ENCODE peak calls at places on chromosomes 16 and 17, in four cellular contexts. R, H, V and G are unnamed samples.
A peak's percentile ranks its signal among the peaks of the same experiment; 100 is the strongest.

GRCh38 chr17:69597898-69598692 is 183.6 kb downstream of the MAP2K6 start:
- DNase-seq in R (no peak), V (no peak), H (no peak), G (no peak)

GRCh38 chr17:34199932-34200534 is 55.1 kb upstream of the CCL2 start:
- DNase-seq in H (peak; percentile 83), V (peak; percentile 67), R (peak; percentile 84), G (peak; percentile 62)

GRCh38 chr16:48537275-48537674 is 72.7 kb downstream of the N4BP1 start:
- DNase-seq in H (peak; percentile 30), V (no peak), R (no peak), G (no peak)

GRCh38 chr17:39664581-39665561 is at the start of gene TCAP:
- DNase-seq in R (no peak), V (no peak), H (peak; percentile 57), G (no peak)

GRCh38 chr17:66152756-66153155 is 39.2 kb downstream of the CEP112 start:
- DNase-seq in R (no peak), V (no peak), H (no peak), G (no peak)

GRCh38 chr17:28370744-28371103 is 617 bp upstream of the VTN start:
- DNase-seq in V (no peak), H (no peak), R (no peak), G (no peak)

GRCh38 chr17:41692722-41693521 is 4.2 kb downstream of the EIF1 start:
- DNase-seq in R (no peak), H (no peak), V (no peak), G (no peak)

GRCh38 chr17:70313450-70313849 is 144.1 kb downstream of the KCNJ2 start:
- DNase-seq in H (no peak), V (no peak), R (no peak), G (no peak)

GRCh38 chr17:28226563-28226962 is 92.4 kb upstream of the TMEM97 start:
- DNase-seq in R (no peak), V (no peak), H (no peak), G (no peak)

GRCh38 chr17:73271078-73271477 is 9.4 kb upstream of the CPSF4L start:
- DNase-seq in H (no peak), V (no peak), R (no peak), G (no peak)

GRCh38 chr17:6574689-6575595 is 18.6 kb upstream of the PITPNM3 start:
- DNase-seq in V (no peak), H (peak; percentile 49), R (peak; percentile 13), G (no peak)

GRCh38 chr16:69709456-69710084 is 16.8 kb downstream of the NQO1 start:
- DNase-seq in V (no peak), R (peak; percentile 75), H (peak; percentile 54), G (peak; percentile 22)

GRCh38 chr16:31099860-31100638 is 5.5 kb upstream of the VKORC1 start:
- DNase-seq in R (no peak), V (no peak), H (no peak), G (no peak)

GRCh38 chr16:67443299-67443698 is 12.4 kb downstream of the HSD11B2 start:
- DNase-seq in V (no peak), R (no peak), H (no peak), G (no peak)

GRCh38 chr17:33183487-33184026 is 109.5 kb downstream of the ASIC2 start:
- DNase-seq in H (no peak), V (no peak), R (no peak), G (no peak)

GRCh38 chr17:6448473-6448872 is 4.2 kb downstream of the PIMREG start:
- DNase-seq in V (no peak), R (no peak), H (no peak), G (no peak)

GRCh38 chr16:85480727-85481101 is 132.4 kb upstream of the GSE1 start:
- DNase-seq in R (no peak), V (no peak), H (no peak), G (peak; percentile 17)

GRCh38 chr17:12107905-12108304 is 87.2 kb downstream of the MAP2K4 start:
- DNase-seq in R (no peak), H (no peak), V (no peak), G (no peak)

GRCh38 chr16:47431960-47432359 is 28.9 kb downstream of the ITFG1 start:
- DNase-seq in H (no peak), V (no peak), R (no peak), G (no peak)

GRCh38 chr16:87045462-87046216 is 271.6 kb downstream of the C16orf95 start:
- DNase-seq in V (no peak), R (no peak), H (peak; percentile 12), G (no peak)